ENCODE peak calls at places on chromosomes 11 and 22, in ten cellular contexts. One of them, this sample, is unnamed.
A peak's percentile ranks its signal among the peaks of the same experiment; 100 is the strongest.

GRCh38 chr11:121929581-121929980 is 186.4 kb downstream of the BLID start:
- DNase-seq in body of pancreas: peak; percentile 39
- DNase-seq in endothelial cell: no peak
- DNase-seq in lung: no peak
- DNase-seq in cardiac muscle cell: peak; percentile 75
- DNase-seq in kidney epithelial cell: no peak
- DNase-seq in HFF-Myc: no peak
- DNase-seq in mucosa of descending colon: no peak
- DNase-seq in CD8-positive, alpha-beta T cell: no peak
- DNase-seq in left ventricle myocardium inferior: peak; percentile 28
- DNase-seq in this sample: no peak

GRCh38 chr11:8110396-8110795 is 29.4 kb downstream of the TUB start:
- DNase-seq in body of pancreas: no peak
- DNase-seq in endothelial cell: no peak
- DNase-seq in lung: no peak
- DNase-seq in cardiac muscle cell: no peak
- DNase-seq in kidney epithelial cell: no peak
- DNase-seq in HFF-Myc: no peak
- DNase-seq in mucosa of descending colon: no peak
- DNase-seq in CD8-positive, alpha-beta T cell: no peak
- DNase-seq in left ventricle myocardium inferior: no peak
- DNase-seq in this sample: no peak

GRCh38 chr11:78940500-78941225 is 366.0 kb upstream of the NARS2 start:
- DNase-seq in body of pancreas: no peak
- DNase-seq in endothelial cell: no peak
- DNase-seq in lung: no peak
- DNase-seq in cardiac muscle cell: peak; percentile 86
- DNase-seq in kidney epithelial cell: no peak
- DNase-seq in HFF-Myc: no peak
- DNase-seq in mucosa of descending colon: no peak
- DNase-seq in CD8-positive, alpha-beta T cell: no peak
- DNase-seq in left ventricle myocardium inferior: no peak
- DNase-seq in this sample: no peak

GRCh38 chr11:99803501-99803900 is 782.8 kb downstream of the CNTN5 start:
- DNase-seq in body of pancreas: no peak
- DNase-seq in endothelial cell: no peak
- DNase-seq in lung: no peak
- DNase-seq in cardiac muscle cell: no peak
- DNase-seq in kidney epithelial cell: no peak
- DNase-seq in HFF-Myc: no peak
- DNase-seq in mucosa of descending colon: no peak
- DNase-seq in CD8-positive, alpha-beta T cell: no peak
- DNase-seq in left ventricle myocardium inferior: no peak
- DNase-seq in this sample: no peak

GRCh38 chr22:17910561-17911311 is 113.6 kb downstream of the MICAL3 start:
- DNase-seq in body of pancreas: peak; percentile 50
- DNase-seq in endothelial cell: peak; percentile 60
- DNase-seq in lung: no peak
- DNase-seq in cardiac muscle cell: peak; percentile 89
- DNase-seq in kidney epithelial cell: peak; percentile 79
- DNase-seq in HFF-Myc: peak; percentile 24
- DNase-seq in mucosa of descending colon: no peak
- DNase-seq in CD8-positive, alpha-beta T cell: no peak
- DNase-seq in left ventricle myocardium inferior: peak; percentile 78
- DNase-seq in this sample: peak; percentile 66

GRCh38 chr11:109752212-109752825 is 330.3 kb downstream of the C11orf87 start:
- DNase-seq in body of pancreas: no peak
- DNase-seq in endothelial cell: no peak
- DNase-seq in lung: no peak
- DNase-seq in cardiac muscle cell: no peak
- DNase-seq in kidney epithelial cell: no peak
- DNase-seq in HFF-Myc: no peak
- DNase-seq in mucosa of descending colon: no peak
- DNase-seq in CD8-positive, alpha-beta T cell: no peak
- DNase-seq in left ventricle myocardium inferior: no peak
- DNase-seq in this sample: no peak

GRCh38 chr11:27698872-27699241 is 1.4 kb downstream of the BDNF start:
- DNase-seq in body of pancreas: peak; percentile 66
- DNase-seq in endothelial cell: peak; percentile 92
- DNase-seq in lung: peak; percentile 66
- DNase-seq in cardiac muscle cell: peak; percentile 88
- DNase-seq in kidney epithelial cell: no peak
- DNase-seq in HFF-Myc: peak; percentile 83
- DNase-seq in mucosa of descending colon: peak; percentile 81
- DNase-seq in CD8-positive, alpha-beta T cell: peak; percentile 51
- DNase-seq in left ventricle myocardium inferior: peak; percentile 79
- DNase-seq in this sample: peak; percentile 80

GRCh38 chr22:26065847-26066246 is 103.4 kb upstream of the SEZ6L start:
- DNase-seq in body of pancreas: no peak
- DNase-seq in endothelial cell: no peak
- DNase-seq in lung: no peak
- DNase-seq in cardiac muscle cell: no peak
- DNase-seq in kidney epithelial cell: no peak
- DNase-seq in HFF-Myc: no peak
- DNase-seq in mucosa of descending colon: no peak
- DNase-seq in CD8-positive, alpha-beta T cell: no peak
- DNase-seq in left ventricle myocardium inferior: no peak
- DNase-seq in this sample: no peak

DNA sequence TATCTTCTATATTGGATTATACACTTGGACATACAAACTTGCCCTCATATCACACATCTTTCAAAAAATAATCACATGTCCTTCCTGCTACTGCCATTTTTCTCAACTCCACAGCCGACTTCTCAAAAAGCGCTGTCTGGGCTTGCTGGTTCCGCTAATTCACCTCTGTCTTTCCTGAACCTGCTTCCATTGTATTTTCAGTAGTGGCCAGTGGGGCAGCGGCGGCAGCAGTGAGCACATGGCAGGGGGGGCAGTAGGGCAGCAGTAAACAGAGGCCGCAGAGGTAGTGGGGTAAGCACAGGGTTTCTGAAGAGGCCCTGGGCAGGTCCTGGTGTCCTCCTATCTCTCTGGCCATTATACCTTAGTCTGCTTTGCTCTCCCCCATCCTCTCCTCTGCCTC is 126.3 kb downstream of the RRAS2 start:
- DNase-seq in body of pancreas: no peak
- DNase-seq in endothelial cell: no peak
- DNase-seq in lung: no peak
- DNase-seq in cardiac muscle cell: no peak
- DNase-seq in kidney epithelial cell: no peak
- DNase-seq in HFF-Myc: no peak
- DNase-seq in mucosa of descending colon: no peak
- DNase-seq in CD8-positive, alpha-beta T cell: no peak
- DNase-seq in left ventricle myocardium inferior: no peak
- DNase-seq in this sample: no peak
- TF ChIP-seq CTCF in body of pancreas: no peak
- TF ChIP-seq CTCF in endothelial cell: peak; percentile 22
- TF ChIP-seq CTCF in lung: no peak
- TF ChIP-seq CTCF in cardiac muscle cell: peak; percentile 34
- TF ChIP-seq CTCF in kidney epithelial cell: peak; percentile 44
- TF ChIP-seq CTCF in HFF-Myc: peak; percentile 45
- TF ChIP-seq CTCF in mucosa of descending colon: no peak
- TF ChIP-seq CTCF in CD8-positive, alpha-beta T cell: no peak
- TF ChIP-seq CTCF in left ventricle myocardium inferior: peak; percentile 45
- TF ChIP-seq CTCF in this sample: no peak

GRCh38 chr22:22553735-22554134 is 5.3 kb downstream of the PRAME start:
- DNase-seq in body of pancreas: no peak
- DNase-seq in endothelial cell: no peak
- DNase-seq in lung: no peak
- DNase-seq in cardiac muscle cell: no peak
- DNase-seq in kidney epithelial cell: no peak
- DNase-seq in HFF-Myc: no peak
- DNase-seq in mucosa of descending colon: no peak
- DNase-seq in CD8-positive, alpha-beta T cell: no peak
- DNase-seq in left ventricle myocardium inferior: no peak
- DNase-seq in this sample: no peak

GRCh38 chr22:22553141-22553540 is 5.9 kb downstream of the PRAME start:
- DNase-seq in body of pancreas: no peak
- DNase-seq in endothelial cell: no peak
- DNase-seq in lung: no peak
- DNase-seq in cardiac muscle cell: no peak
- DNase-seq in kidney epithelial cell: no peak
- DNase-seq in HFF-Myc: no peak
- DNase-seq in mucosa of descending colon: no peak
- DNase-seq in CD8-positive, alpha-beta T cell: no peak
- DNase-seq in left ventricle myocardium inferior: no peak
- DNase-seq in this sample: no peak

GRCh38 chr22:22550789-22551434 is 8.2 kb downstream of the PRAME start:
- DNase-seq in body of pancreas: no peak
- DNase-seq in endothelial cell: no peak
- DNase-seq in lung: no peak
- DNase-seq in cardiac muscle cell: no peak
- DNase-seq in kidney epithelial cell: no peak
- DNase-seq in HFF-Myc: no peak
- DNase-seq in mucosa of descending colon: no peak
- DNase-seq in CD8-positive, alpha-beta T cell: no peak
- DNase-seq in left ventricle myocardium inferior: no peak
- DNase-seq in this sample: no peak

GRCh38 chr22:22554324-22555284 is 4.5 kb downstream of the PRAME start:
- DNase-seq in body of pancreas: no peak
- DNase-seq in endothelial cell: no peak
- DNase-seq in lung: no peak
- DNase-seq in cardiac muscle cell: no peak
- DNase-seq in kidney epithelial cell: no peak
- DNase-seq in HFF-Myc: no peak
- DNase-seq in mucosa of descending colon: no peak
- DNase-seq in CD8-positive, alpha-beta T cell: no peak
- DNase-seq in left ventricle myocardium inferior: no peak
- DNase-seq in this sample: no peak

DNA sequence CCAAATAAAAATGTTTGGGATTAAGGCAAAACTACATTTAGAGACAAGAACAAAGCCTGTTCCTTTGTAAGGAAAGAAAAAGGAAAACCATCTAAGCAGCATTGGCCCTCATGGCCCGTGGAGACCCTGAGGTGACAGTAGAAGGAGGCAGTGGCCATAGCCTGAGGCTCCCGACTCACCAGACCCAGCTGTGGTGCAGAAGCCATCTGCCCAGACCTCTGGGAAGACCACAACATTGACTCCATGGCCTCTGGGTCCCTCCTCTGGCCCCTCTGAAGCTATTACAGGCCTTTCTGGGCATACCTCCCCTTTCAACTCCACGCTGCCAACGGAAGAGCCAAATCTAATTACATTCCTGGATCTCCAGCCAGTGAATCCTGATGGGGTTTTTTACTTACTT is 6.4 kb downstream of the PRAME start:
- DNase-seq in body of pancreas: no peak
- DNase-seq in endothelial cell: peak; percentile 24
- DNase-seq in lung: no peak
- DNase-seq in cardiac muscle cell: no peak
- DNase-seq in kidney epithelial cell: no peak
- DNase-seq in HFF-Myc: no peak
- DNase-seq in mucosa of descending colon: no peak
- DNase-seq in CD8-positive, alpha-beta T cell: no peak
- DNase-seq in left ventricle myocardium inferior: no peak
- DNase-seq in this sample: no peak
- TF ChIP-seq CTCF in body of pancreas: no peak
- TF ChIP-seq CTCF in endothelial cell: no peak
- TF ChIP-seq CTCF in lung: no peak
- TF ChIP-seq CTCF in cardiac muscle cell: peak; percentile 4
- TF ChIP-seq CTCF in kidney epithelial cell: no peak
- TF ChIP-seq CTCF in HFF-Myc: no peak
- TF ChIP-seq CTCF in mucosa of descending colon: no peak
- TF ChIP-seq CTCF in CD8-positive, alpha-beta T cell: no peak
- TF ChIP-seq CTCF in left ventricle myocardium inferior: no peak
- TF ChIP-seq CTCF in this sample: no peak

GRCh38 chr11:20669833-20670684 is 673 bp downstream of the NELL1 start:
- DNase-seq in body of pancreas: no peak
- DNase-seq in endothelial cell: peak; percentile 11
- DNase-seq in lung: no peak
- DNase-seq in cardiac muscle cell: peak; percentile 18
- DNase-seq in kidney epithelial cell: no peak
- DNase-seq in HFF-Myc: no peak
- DNase-seq in mucosa of descending colon: no peak
- DNase-seq in CD8-positive, alpha-beta T cell: no peak
- DNase-seq in left ventricle myocardium inferior: no peak
- DNase-seq in this sample: no peak

GRCh38 chr11:20670932-20671403 is 1.6 kb downstream of the NELL1 start:
- DNase-seq in body of pancreas: no peak
- DNase-seq in endothelial cell: peak; percentile 18
- DNase-seq in lung: no peak
- DNase-seq in cardiac muscle cell: no peak
- DNase-seq in kidney epithelial cell: no peak
- DNase-seq in HFF-Myc: no peak
- DNase-seq in mucosa of descending colon: no peak
- DNase-seq in CD8-positive, alpha-beta T cell: no peak
- DNase-seq in left ventricle myocardium inferior: no peak
- DNase-seq in this sample: no peak

GRCh38 chr11:20672575-20672974 is 3.2 kb downstream of the NELL1 start:
- DNase-seq in body of pancreas: no peak
- DNase-seq in endothelial cell: no peak
- DNase-seq in lung: no peak
- DNase-seq in cardiac muscle cell: peak; percentile 36
- DNase-seq in kidney epithelial cell: no peak
- DNase-seq in HFF-Myc: no peak
- DNase-seq in mucosa of descending colon: no peak
- DNase-seq in CD8-positive, alpha-beta T cell: no peak
- DNase-seq in left ventricle myocardium inferior: no peak
- DNase-seq in this sample: no peak

GRCh38 chr11:20668844-20669832 is at the start of gene NELL1:
- DNase-seq in body of pancreas: no peak
- DNase-seq in endothelial cell: peak; percentile 26
- DNase-seq in lung: no peak
- DNase-seq in cardiac muscle cell: peak; percentile 59
- DNase-seq in kidney epithelial cell: no peak
- DNase-seq in HFF-Myc: no peak
- DNase-seq in mucosa of descending colon: no peak
- DNase-seq in CD8-positive, alpha-beta T cell: no peak
- DNase-seq in left ventricle myocardium inferior: no peak
- DNase-seq in this sample: no peak

DNA sequence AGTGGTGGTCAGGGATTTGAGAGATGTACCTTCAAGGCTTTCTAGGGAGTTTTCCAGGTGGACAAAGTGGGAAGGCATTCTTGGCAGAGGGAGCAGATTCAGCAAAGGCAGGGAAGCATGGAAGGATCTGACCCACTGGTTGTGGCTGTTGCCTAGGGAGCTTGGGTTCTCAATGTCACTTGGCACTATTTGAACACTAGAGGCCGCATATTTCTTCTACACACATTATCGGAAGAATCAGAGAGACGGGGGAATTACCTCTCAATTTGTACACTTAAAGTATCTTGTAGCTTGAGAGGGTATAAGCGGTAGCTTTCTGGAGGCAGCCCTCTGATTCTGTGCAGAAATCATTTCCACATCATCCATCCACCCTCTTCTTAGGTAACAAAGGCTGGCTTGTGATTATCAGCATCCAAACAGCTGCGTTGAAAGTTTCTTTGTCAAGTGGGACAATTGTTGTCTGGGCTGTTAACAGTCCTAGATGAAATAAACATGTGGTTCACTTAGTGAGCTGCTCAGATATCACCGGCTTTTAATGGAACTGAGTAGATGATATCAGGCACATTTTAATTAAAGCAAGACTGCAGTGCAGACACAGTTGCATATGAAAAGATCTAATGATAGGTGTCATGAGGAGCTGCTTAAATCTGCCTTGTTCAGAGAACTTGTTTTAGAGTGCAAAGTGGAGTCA is 2.6 kb downstream of the NELL1 start:
- DNase-seq in body of pancreas: no peak
- DNase-seq in endothelial cell: no peak
- DNase-seq in lung: no peak
- DNase-seq in cardiac muscle cell: peak; percentile 43
- DNase-seq in kidney epithelial cell: no peak
- DNase-seq in HFF-Myc: no peak
- DNase-seq in mucosa of descending colon: no peak
- DNase-seq in CD8-positive, alpha-beta T cell: no peak
- DNase-seq in left ventricle myocardium inferior: no peak
- DNase-seq in this sample: no peak
- TF ChIP-seq CTCF in body of pancreas: no peak
- TF ChIP-seq CTCF in endothelial cell: no peak
- TF ChIP-seq CTCF in lung: no peak
- TF ChIP-seq CTCF in cardiac muscle cell: peak; percentile 28
- TF ChIP-seq CTCF in kidney epithelial cell: peak; percentile 42
- TF ChIP-seq CTCF in HFF-Myc: peak; percentile 26
- TF ChIP-seq CTCF in mucosa of descending colon: no peak
- TF ChIP-seq CTCF in CD8-positive, alpha-beta T cell: no peak
- TF ChIP-seq CTCF in left ventricle myocardium inferior: no peak
- TF ChIP-seq CTCF in this sample: no peak

GRCh38 chr11:111540114-111540920 is at the start of gene LAYN:
- DNase-seq in body of pancreas: peak; percentile 25
- DNase-seq in endothelial cell: peak; percentile 70
- DNase-seq in lung: no peak
- DNase-seq in cardiac muscle cell: peak; percentile 55
- DNase-seq in kidney epithelial cell: no peak
- DNase-seq in HFF-Myc: no peak
- DNase-seq in mucosa of descending colon: peak; percentile 33
- DNase-seq in CD8-positive, alpha-beta T cell: peak; percentile 55
- DNase-seq in left ventricle myocardium inferior: peak; percentile 46
- DNase-seq in this sample: no peak
- TF ChIP-seq CTCF in body of pancreas: no peak
- TF ChIP-seq CTCF in endothelial cell: no peak
- TF ChIP-seq CTCF in lung: no peak
- TF ChIP-seq CTCF in cardiac muscle cell: no peak
- TF ChIP-seq CTCF in kidney epithelial cell: no peak
- TF ChIP-seq CTCF in HFF-Myc: no peak
- TF ChIP-seq CTCF in mucosa of descending colon: no peak
- TF ChIP-seq CTCF in CD8-positive, alpha-beta T cell: no peak
- TF ChIP-seq CTCF in left ventricle myocardium inferior: no peak
- TF ChIP-seq CTCF in this sample: no peak

This sample was measured in AG09319.